ENCODE peak calls at places on chromosomes 12 and 14, in eight cellular contexts. E is AG08395; L is hypothalamus; G is effector memory CD4-positive, alpha-beta T cell; A is sciatic nerve; K is AG09319; B is KG1; M is suprapubic skin. J is an unnamed sample.
A peak's percentile ranks its signal among the peaks of the same experiment; 100 is the strongest.

GRCh38 chr12:57340104-57340503 is 89.1 kb upstream of the STAC3 start:
- DNase-seq in E (peak; percentile 56), L (peak; percentile 5), G (no peak), A (peak; percentile 75), K (no peak), B (no peak), M (no peak), J (peak; percentile 17)

GRCh38 chr14:105919458-105920150 is 393.2 kb downstream of the TMEM121 start:
- DNase-seq in E (no peak), L (no peak), G (no peak), A (peak; percentile 36), K (no peak), B (no peak), M (no peak), J (no peak)

GRCh38 chr14:102279688-102280348 is 25.1 kb downstream of the MOK start:
- DNase-seq in E (peak; percentile 88), L (no peak), G (no peak), A (no peak), K (peak; percentile 76), B (no peak), M (no peak), J (peak; percentile 73)

GRCh38 chr12:121791671-121792496 is 1.6 kb downstream of the RHOF start:
- DNase-seq in E (no peak), L (no peak), G (peak; percentile 59), A (no peak), K (no peak), B (no peak), M (no peak), J (no peak)

GRCh38 chr12:118307069-118307954 is 65.4 kb downstream of the TAOK3 start:
- DNase-seq in E (peak; percentile 84), L (no peak), G (no peak), A (no peak), K (peak; percentile 72), B (no peak), M (no peak), J (peak; percentile 73)

GRCh38 chr14:38867561-38868150 is 235.4 kb downstream of the SEC23A start:
- DNase-seq in E (peak; percentile 66), L (peak; percentile 17), G (peak; percentile 26), A (peak; percentile 80), K (peak; percentile 48), B (peak; percentile 76), M (peak; percentile 79), J (peak; percentile 65)

GRCh38 chr12:19402211-19402610 is 37.1 kb upstream of the AEBP2 start:
- DNase-seq in E (no peak), L (no peak), G (no peak), A (no peak), K (no peak), B (no peak), M (no peak), J (no peak)

GRCh38 chr14:54803926-54804719 is 98.5 kb downstream of the GCH1 start:
- DNase-seq in E (no peak), L (no peak), G (no peak), A (no peak), K (no peak), B (no peak), M (no peak), J (no peak)